ENCODE peak calls at places on chromosomes 6 and 20, in seven cellular contexts. G, C, E, X, F, P and R are unnamed samples.

GRCh38 chr6:163984446-163984936 is 570.0 kb downstream of the QKI start:
- DNase-seq in P (no peak), F (no peak), G (peak), X (no peak), E (no peak), C (peak), R (no peak)

GRCh38 chr6:72084992-72085569 is 198.7 kb downstream of the RIMS1 start:
- DNase-seq in X (peak), F (no peak), P (no peak), E (no peak), C (peak), G (peak), R (peak)

GRCh38 chr6:160247457-160247883 is 11.2 kb downstream of the SLC22A2 start:
- DNase-seq in G (no peak), P (peak), E (no peak), F (no peak), X (no peak), C (peak), R (no peak)

GRCh38 chr6:150605333-150605732 is 5.6 kb downstream of the PLEKHG1 start:
- DNase-seq in C (no peak), X (no peak), F (no peak), P (no peak), E (no peak), G (no peak), R (no peak)

GRCh38 chr6:134347916-134348805 is 30.2 kb upstream of the SGK1 start:
- DNase-seq in P (no peak), G (no peak), C (peak), X (no peak), F (no peak), E (no peak), R (no peak)

GRCh38 chr6:167651251-167652041 is 175.3 kb upstream of the AFDN start:
- DNase-seq in P (no peak), X (no peak), E (no peak), C (no peak), F (no peak), G (no peak), R (no peak)

GRCh38 chr6:53240763-53241162 is 92.1 kb upstream of the GCM1 start:
- DNase-seq in C (no peak), X (no peak), E (no peak), F (no peak), P (no peak), G (no peak), R (no peak)

GRCh38 chr20:46050444-46050843 is 21.4 kb downstream of the SLC12A5 start:
- DNase-seq in X (no peak), P (no peak), C (no peak), F (no peak), G (no peak), E (no peak), R (no peak)

GRCh38 chr6:35052694-35053565 is 88.2 kb downstream of the TCP11 start:
- DNase-seq in C (peak), X (peak), P (no peak), F (no peak), G (no peak), E (no peak), R (peak)

GRCh38 chr6:17536586-17536985 is 63.5 kb upstream of the FAM8A1 start:
- DNase-seq in X (no peak), C (no peak), G (no peak), F (no peak), P (no peak), E (no peak), R (no peak)

GRCh38 chr6:111580826-111581505 is 24.7 kb downstream of the TRAF3IP2 start:
- DNase-seq in P (no peak), E (no peak), X (no peak), G (no peak), F (no peak), C (no peak), R (no peak)

GRCh38 chr6:33589723-33590530 is 9.9 kb upstream of the BAK1 start:
- DNase-seq in F (peak), C (peak), X (peak), G (peak), E (peak), P (peak), R (peak)

GRCh38 chr6:51411726-51412125 is 593.1 kb downstream of the TFAP2B start:
- DNase-seq in E (no peak), P (no peak), G (no peak), F (no peak), X (no peak), C (no peak), R (no peak)

GRCh38 chr6:1247894-1248293 is 64.0 kb upstream of the FOXQ1 start:
- DNase-seq in X (no peak), E (no peak), F (no peak), C (no peak), G (no peak), P (no peak), R (no peak)

GRCh38 chr6:122422614-122423267 is 23.3 kb downstream of the HSF2 start:
- DNase-seq in E (no peak), X (no peak), F (peak), C (no peak), G (no peak), P (no peak), R (no peak)

GRCh38 chr6:134170844-134171243 is 118.4 kb upstream of the SLC2A12 start:
- DNase-seq in G (no peak), P (no peak), C (no peak), E (no peak), F (peak), X (no peak), R (peak)

GRCh38 chr6:64081459-64081858 is 445.9 kb downstream of the PHF3 start:
- DNase-seq in C (no peak), E (no peak), G (no peak), X (no peak), F (no peak), P (no peak), R (no peak)

GRCh38 chr6:1222426-1223311 is 89.2 kb upstream of the FOXQ1 start:
- DNase-seq in X (no peak), P (no peak), E (no peak), F (no peak), C (no peak), G (no peak), R (no peak)

GRCh38 chr6:153167026-153167891 is 36.2 kb upstream of the RGS17 start:
- DNase-seq in E (no peak), C (peak), G (no peak), P (no peak), X (no peak), F (peak), R (no peak)

GRCh38 chr6:37134622-37135191 is 35.2 kb upstream of the PIM1 start:
- DNase-seq in F (peak), C (peak), P (no peak), E (no peak), X (peak), G (no peak), R (no peak)

GRCh38 chr6:63803371-63803770 is 167.8 kb downstream of the PHF3 start:
- DNase-seq in G (no peak), C (no peak), P (no peak), E (no peak), F (no peak), X (no peak), R (no peak)

GRCh38 chr6:31744422-31744821 is 4.6 kb downstream of the MSH5 start:
- DNase-seq in P (no peak), F (no peak), C (no peak), G (no peak), E (no peak), X (no peak), R (no peak)

GRCh38 chr20:52083627-52084232 is 107.8 kb downstream of the ZFP64 start:
- DNase-seq in F (peak), E (peak), P (peak), G (peak), X (peak), C (peak), R (peak)

GRCh38 chr20:47493175-47493953 is 8.3 kb upstream of the NCOA3 start:
- DNase-seq in F (peak), E (peak), G (peak), X (peak), P (no peak), C (peak), R (no peak)

GRCh38 chr6:3268680-3269079 is 9.9 kb downstream of the PSMG4 start:
- DNase-seq in X (no peak), F (no peak), P (no peak), G (no peak), E (no peak), C (no peak), R (no peak)

GRCh38 chr6:81749704-81750103 is 2.8 kb downstream of the TENT5A start:
- DNase-seq in F (no peak), E (no peak), P (no peak), C (peak), X (no peak), G (no peak), R (no peak)

GRCh38 chr6:5866547-5867051 is 140.1 kb downstream of the NRN1 start:
- DNase-seq in F (peak), C (peak), X (peak), P (no peak), G (peak), E (no peak), R (no peak)

GRCh38 chr6:79453558-79454042 is 83.6 kb downstream of the LCA5 start:
- DNase-seq in F (peak), P (no peak), G (no peak), E (peak), X (no peak), C (peak), R (no peak)

GRCh38 chr20:39429716-39430115 is 467.6 kb downstream of the DHX35 start:
- DNase-seq in X (peak), F (no peak), C (no peak), E (no peak), G (peak), P (no peak), R (peak)

GRCh38 chr20:25314497-25315417 is 66.9 kb downstream of the PYGB start:
- DNase-seq in X (no peak), C (no peak), G (no peak), E (no peak), F (peak), P (no peak), R (peak)

GRCh38 chr6:43009124-43009523 is 4.6 kb downstream of the MEA1 start:
- DNase-seq in G (peak), X (peak), F (no peak), E (peak), P (no peak), C (peak), R (peak)

DNA sequence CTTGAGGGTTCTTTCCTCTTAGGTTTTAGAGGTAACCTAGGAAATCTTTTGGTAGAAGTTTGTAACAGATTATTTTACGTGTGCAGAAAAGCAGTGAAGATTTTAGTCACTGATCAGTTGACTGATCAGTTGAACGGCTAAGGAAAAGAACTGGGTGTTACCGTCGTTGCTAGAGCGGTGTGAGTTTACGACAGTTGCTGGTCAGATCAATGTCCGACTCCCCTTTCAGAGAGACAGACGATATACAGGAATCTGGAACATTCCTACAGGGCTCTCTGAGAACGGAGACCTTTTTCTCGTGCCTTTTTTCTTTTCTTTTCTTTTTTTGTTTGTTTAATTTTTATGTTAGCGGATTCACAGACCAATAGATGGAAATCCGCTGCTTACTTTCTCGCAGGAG is 132.1 kb upstream of the ZNF184 start:
- DNase-seq in X (peak), F (no peak), E (no peak), G (no peak), P (no peak), C (peak), R (peak)
- H3K4me3 ChIP-seq in X (peak), F (peak), E (no peak), G (no peak), P (peak), C (peak), R (peak)

GRCh38 chr6:137290601-137291261 is 71.5 kb upstream of the IFNGR1 start:
- DNase-seq in P (no peak), G (no peak), E (no peak), X (no peak), F (no peak), C (no peak), R (no peak)
- H2AFZ ChIP-seq in P (no peak), G (no peak), E (no peak), X (no peak), F (no peak), C (no peak), R (no peak)

DNA sequence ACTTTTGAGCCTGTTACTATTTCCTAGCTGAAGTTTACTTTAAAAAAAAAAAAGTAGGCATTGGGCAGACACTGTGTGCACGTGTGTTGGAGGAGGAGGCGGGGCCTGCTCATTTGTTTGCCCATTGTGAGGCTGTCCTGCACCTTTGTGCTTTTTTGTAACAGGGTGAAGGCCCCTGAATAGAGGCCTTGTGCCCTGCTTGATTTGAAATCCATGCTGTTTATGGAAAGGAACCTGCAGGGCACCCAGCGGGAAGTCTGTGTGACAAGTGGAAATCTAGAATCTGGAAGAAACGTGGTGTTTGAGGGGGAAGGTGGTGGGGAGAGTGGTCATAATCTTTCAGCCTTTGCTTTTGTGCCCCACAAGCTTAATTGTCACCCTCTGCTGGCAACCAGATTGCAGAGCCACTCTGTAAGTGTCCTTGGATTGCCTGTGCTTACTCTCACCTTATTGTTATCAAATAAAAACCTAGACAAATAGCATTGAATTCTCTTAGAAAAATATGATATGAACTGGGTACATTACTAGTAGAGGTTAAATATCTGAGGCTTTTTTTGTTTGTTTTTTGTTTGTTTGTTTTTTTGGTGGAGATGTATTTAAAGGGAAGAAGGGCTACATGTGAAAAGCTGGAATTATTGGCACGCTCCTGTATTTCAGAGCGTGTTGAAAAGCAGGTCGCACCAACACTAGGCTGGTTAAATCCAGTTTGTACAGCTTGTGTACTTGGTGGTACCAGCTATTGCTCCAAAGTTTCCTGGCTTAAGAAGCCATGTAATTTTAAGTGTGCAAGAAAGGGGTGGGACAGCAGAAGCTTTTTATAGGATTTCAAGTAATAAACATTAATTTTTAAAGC is 156.2 kb downstream of the ARID1B start:
- DNase-seq in F (no peak), C (no peak), P (no peak), G (peak), E (no peak), X (peak), R (peak)
- H3K4me3 ChIP-seq in F (no peak), C (no peak), P (peak), G (no peak), E (no peak), X (no peak), R (peak)

GRCh38 chr20:53984781-53985518 is 85.4 kb downstream of the BCAS1 start:
- DNase-seq in X (no peak), G (no peak), C (peak), P (no peak), F (peak), E (no peak), R (no peak)
- H2AFZ ChIP-seq in X (no peak), G (no peak), C (no peak), P (no peak), F (no peak), E (no peak), R (no peak)

DNA sequence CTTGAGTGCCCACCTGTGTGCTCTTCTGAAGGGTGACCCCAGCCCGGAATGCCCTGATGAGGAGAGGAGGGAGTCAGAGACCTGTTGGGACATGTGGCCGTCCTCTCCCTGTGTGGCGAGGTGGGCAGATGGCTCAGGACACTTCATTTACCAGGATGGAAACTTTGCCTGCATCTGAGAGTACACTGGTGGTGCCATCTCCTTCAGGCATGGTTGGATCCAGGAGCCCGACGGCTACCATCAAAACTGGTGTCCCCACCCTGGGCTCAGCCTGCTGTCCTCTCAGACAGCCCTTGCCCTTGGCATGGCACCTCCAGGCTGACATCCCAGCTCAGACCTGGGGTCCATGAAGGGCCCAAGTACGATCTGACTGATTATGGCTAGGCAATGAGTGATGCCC is 7.0 kb upstream of the OSBPL2 start:
- DNase-seq in F (no peak), G (no peak), X (no peak), C (no peak), E (no peak), P (no peak), R (no peak)
- H3K4me3 ChIP-seq in F (no peak), G (no peak), X (no peak), C (no peak), E (no peak), P (no peak), R (no peak)

GRCh38 chr6:139474145-139475108 is 100.0 kb upstream of the CITED2 start:
- DNase-seq in G (no peak), E (no peak), F (no peak), X (peak), C (peak), P (no peak), R (peak)
- H2AFZ ChIP-seq in G (no peak), E (no peak), F (no peak), X (peak), C (peak), P (peak), R (peak)

DNA sequence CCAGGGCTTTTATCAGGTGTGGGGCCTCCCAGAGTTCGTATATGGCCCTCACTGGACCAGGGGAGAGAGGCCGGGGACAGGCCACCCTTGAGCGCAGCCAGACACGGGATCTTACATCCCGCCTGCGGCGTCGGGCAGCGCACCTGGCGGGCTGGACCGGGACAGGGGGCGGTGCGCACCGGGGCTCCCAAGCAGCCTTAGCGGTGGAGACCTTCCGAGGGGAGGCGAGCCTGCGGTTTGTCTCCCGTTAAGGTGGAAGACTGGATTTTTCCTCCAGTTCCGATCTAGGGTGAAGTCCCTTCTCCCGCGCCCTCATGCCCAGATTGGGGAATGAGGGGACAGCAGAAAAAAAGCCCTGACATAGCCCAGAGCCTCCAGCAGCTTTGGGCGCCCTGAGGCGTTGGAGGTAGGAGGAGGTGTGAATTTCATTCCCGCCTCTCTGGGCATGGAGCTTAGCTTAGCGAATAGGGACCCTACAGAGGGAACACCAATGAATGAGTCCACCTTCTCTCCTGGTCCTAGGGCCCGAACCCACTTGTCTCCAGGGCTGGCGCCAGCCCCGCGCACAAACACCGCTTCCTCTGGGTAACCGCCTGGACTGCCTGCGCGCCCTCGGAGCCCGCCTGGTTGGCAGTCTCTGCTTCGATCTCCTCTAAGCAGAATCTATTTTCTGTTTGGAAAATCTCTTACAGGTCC is 6.7 kb upstream of the LAMP5 start:
- DNase-seq in X (no peak), E (no peak), G (no peak), C (no peak), F (no peak), P (peak), R (no peak)
- H3K4me3 ChIP-seq in X (no peak), E (no peak), G (no peak), C (no peak), F (no peak), P (peak), R (peak)

DNA sequence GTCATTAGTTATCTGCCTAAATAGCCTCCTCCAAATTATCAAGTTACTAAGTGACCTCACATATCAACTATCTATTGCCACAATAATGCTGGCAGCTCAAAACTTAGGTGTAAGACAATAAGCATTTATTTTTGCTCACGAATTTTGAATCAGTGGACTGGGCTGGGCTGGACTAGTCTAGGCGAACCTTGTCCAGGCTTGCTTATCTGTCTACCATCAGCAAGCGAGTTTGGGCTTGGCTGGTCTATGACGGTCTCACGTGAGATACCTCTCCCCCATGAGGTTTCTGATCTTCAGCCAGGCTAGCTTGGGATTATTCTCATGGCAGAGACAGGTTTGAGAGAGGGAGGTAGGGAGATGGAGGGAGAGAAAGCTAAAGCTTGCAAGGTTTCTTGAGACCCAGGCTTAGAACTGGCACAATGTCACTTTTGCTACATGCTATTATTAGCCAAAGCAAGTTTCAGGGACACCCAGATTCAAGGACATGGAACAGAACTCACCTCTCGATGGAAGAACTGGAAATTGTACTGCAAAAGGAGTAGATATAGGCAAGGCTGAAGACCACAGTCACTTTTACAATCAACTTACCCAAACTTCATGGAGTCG is 80.9 kb downstream of the WASF1 start:
- DNase-seq in F (no peak), G (no peak), P (no peak), C (no peak), X (no peak), E (no peak), R (no peak)
- H2AFZ ChIP-seq in F (no peak), G (no peak), P (no peak), C (no peak), X (no peak), E (no peak), R (no peak)

GRCh38 chr6:170446841-170447560 is 106.1 kb downstream of the PSMB1 start:
- DNase-seq in G (no peak), X (no peak), F (no peak), E (no peak), P (no peak), C (no peak), R (no peak)

GRCh38 chr6:170445487-170445886 is 107.6 kb downstream of the PSMB1 start:
- DNase-seq in X (no peak), G (no peak), C (no peak), F (no peak), P (no peak), E (no peak), R (no peak)

GRCh38 chr6:170447561-170447930 is 105.6 kb downstream of the PSMB1 start:
- DNase-seq in X (no peak), C (no peak), E (no peak), G (no peak), P (no peak), F (no peak), R (no peak)

GRCh38 chr6:170444811-170445211 is 108.3 kb downstream of the PSMB1 start:
- DNase-seq in E (no peak), G (no peak), F (no peak), P (peak), C (no peak), X (no peak), R (no peak)

GRCh38 chr6:170445984-170446383 is 107.1 kb downstream of the PSMB1 start:
- DNase-seq in X (no peak), P (no peak), E (no peak), F (no peak), G (no peak), C (no peak), R (no peak)
- H3K4me3 ChIP-seq in X (no peak), P (no peak), E (no peak), F (no peak), G (no peak), C (no peak), R (no peak)

GRCh38 chr6:155154158-155154830 is 109.5 kb upstream of the CLDN20 start:
- DNase-seq in X (peak), G (no peak), F (peak), P (no peak), E (peak), C (peak), R (no peak)
- H2AFZ ChIP-seq in X (no peak), G (peak), F (no peak), P (no peak), E (no peak), C (peak), R (no peak)